ENCODE peak calls at places on chromosomes 11 and 22, in five cellular contexts. X is heart right ventricle, N is aorta, J is cardiac muscle cell, O is body of pancreas. T is an unnamed sample.

GRCh38 chr11:130762342-130763037 is 153.8 kb downstream of the SNX19 start:
- DNase-seq in X (no peak), N (no peak), J (no peak), O (peak; percentile 84), T (no peak)

GRCh38 chr11:19992162-19992561 is 168.1 kb downstream of the DBX1 start:
- DNase-seq in X (no peak), N (no peak), J (no peak), O (no peak), T (no peak)

GRCh38 chr11:112523917-112524316 is 263.3 kb upstream of the PLET1 start:
- DNase-seq in X (no peak), N (no peak), J (no peak), O (no peak), T (no peak)

GRCh38 chr11:113778111-113778910 is 1.3 kb upstream of the CLDN25 start:
- DNase-seq in X (no peak), N (peak; percentile 53), J (peak; percentile 12), O (peak; percentile 66), T (peak; percentile 49)

GRCh38 chr11:57527056-57527631 is 3.4 kb downstream of the TIMM10 start:
- DNase-seq in X (peak; percentile 67), N (peak; percentile 72), J (peak; percentile 72), O (peak; percentile 90), T (peak; percentile 69)

GRCh38 chr11:83061883-83062282 is 9.8 kb downstream of the RAB30 start:
- DNase-seq in X (no peak), N (no peak), J (no peak), O (no peak), T (no peak)

GRCh38 chr11:122075016-122075415 is 41.0 kb downstream of the BLID start:
- DNase-seq in X (no peak), N (no peak), J (no peak), O (no peak), T (no peak)

GRCh38 chr11:125874556-125875124 is 12.8 kb upstream of the HYLS1 start:
- DNase-seq in X (no peak), N (peak; percentile 59), J (peak; percentile 88), O (peak; percentile 65), T (peak; percentile 66)

GRCh38 chr11:96102664-96103068 is 178.8 kb upstream of the MTMR2 start:
- DNase-seq in X (no peak), N (no peak), J (peak; percentile 66), O (no peak), T (no peak)

DNA sequence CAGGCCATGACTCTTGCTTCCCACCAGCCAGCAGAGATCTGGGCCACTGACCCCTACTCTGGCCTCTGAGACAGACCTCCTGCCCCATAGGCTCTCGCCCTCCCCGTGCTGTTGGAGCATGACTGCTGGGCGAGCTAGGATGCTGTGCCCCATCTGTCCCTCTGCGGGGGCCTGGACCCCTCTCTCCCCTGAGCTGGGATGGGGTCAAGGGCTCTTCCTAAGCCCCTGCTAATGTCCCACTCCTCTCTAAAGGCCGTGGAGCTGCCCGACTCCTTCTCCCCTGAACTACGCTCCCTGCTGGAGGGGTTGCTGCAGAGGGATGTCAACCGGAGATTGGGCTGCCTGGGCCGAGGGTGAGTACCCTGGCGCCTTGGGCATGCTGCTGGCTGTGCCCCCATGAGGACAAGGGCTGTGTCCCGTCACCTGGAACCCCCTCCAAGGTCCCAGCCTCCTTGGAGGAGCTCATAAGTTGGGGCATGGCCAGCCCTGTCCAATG is 6.2 kb upstream of the ANKRD13D start:
- DNase-seq in X (peak; percentile 10), N (peak; percentile 55), J (no peak), O (no peak), T (no peak)
- H3K27ac ChIP-seq in X (no peak overlapping the region), N (no peak overlapping the region), J (no peak overlapping the region), O (peak overlapping the region; percentile 1), T (peak overlapping the region; percentile 22)

DNA sequence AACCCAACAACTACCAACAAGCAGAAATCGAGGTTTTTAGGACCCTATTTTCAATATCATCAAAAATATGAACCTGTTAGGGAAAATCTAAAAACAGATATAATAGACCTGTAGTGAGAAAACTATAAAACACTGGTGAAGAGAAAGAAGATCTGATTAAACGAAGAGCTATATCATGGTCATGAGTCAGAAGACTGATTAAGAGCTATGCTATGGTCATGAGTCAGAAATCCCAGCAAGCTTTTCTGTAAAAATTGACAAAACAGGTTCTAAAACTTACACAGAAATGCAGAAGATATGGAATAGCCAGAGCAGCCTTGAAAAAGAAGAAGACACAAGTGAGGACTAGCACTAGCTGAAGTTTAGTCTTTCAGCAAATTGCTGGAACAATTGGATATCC is 345.0 kb downstream of the TBC1D22A start:
- DNase-seq in X (no peak), N (no peak), J (peak; percentile 68), O (no peak), T (no peak)
- H3K36me3 ChIP-seq in X (no peaks in the 10 kb centered on the region), N (no peaks in the 10 kb centered on the region), J (no peaks in the 10 kb centered on the region), O (no peaks in the 10 kb centered on the region), T (no peaks in the 10 kb centered on the region)

GRCh38 chr11:3231550-3231850 is 717 bp downstream of the MRGPRE start:
- DNase-seq in X (no peak), N (no peak), J (no peak), O (no peak), T (no peak)

GRCh38 chr11:3237119-3237518 is 4.9 kb upstream of the MRGPRE start:
- DNase-seq in X (no peak), N (no peak), J (no peak), O (no peak), T (no peak)

GRCh38 chr11:3232956-3233355 is 739 bp upstream of the MRGPRE start:
- DNase-seq in X (no peak), N (peak; percentile 38), J (no peak), O (no peak), T (no peak)

GRCh38 chr11:3231851-3232744 is at the start of gene MRGPRE:
- DNase-seq in X (no peak), N (peak; percentile 54), J (no peak), O (peak; percentile 40), T (peak; percentile 7)

GRCh38 chr11:3234846-3235245 is 2.6 kb upstream of the MRGPRE start:
- DNase-seq in X (no peak), N (no peak), J (no peak), O (no peak), T (no peak)
- H3K27me3 ChIP-seq in X (peaks cover 14% of the 10 kb centered on the region), N (no peaks in the 10 kb centered on the region), J (no peaks in the 10 kb centered on the region), O (no peaks in the 10 kb centered on the region), T (peaks cover 3% of the 10 kb centered on the region)

GRCh38 chr11:60059052-60059451 is 2.6 kb downstream of the MS4A3 start:
- DNase-seq in X (no peak), N (no peak), J (no peak), O (no peak), T (no peak)
- H3K27ac ChIP-seq in X (no peak overlapping the region), N (no peak overlapping the region), J (no peak overlapping the region), O (no peak overlapping the region), T (no peak overlapping the region)

DNA sequence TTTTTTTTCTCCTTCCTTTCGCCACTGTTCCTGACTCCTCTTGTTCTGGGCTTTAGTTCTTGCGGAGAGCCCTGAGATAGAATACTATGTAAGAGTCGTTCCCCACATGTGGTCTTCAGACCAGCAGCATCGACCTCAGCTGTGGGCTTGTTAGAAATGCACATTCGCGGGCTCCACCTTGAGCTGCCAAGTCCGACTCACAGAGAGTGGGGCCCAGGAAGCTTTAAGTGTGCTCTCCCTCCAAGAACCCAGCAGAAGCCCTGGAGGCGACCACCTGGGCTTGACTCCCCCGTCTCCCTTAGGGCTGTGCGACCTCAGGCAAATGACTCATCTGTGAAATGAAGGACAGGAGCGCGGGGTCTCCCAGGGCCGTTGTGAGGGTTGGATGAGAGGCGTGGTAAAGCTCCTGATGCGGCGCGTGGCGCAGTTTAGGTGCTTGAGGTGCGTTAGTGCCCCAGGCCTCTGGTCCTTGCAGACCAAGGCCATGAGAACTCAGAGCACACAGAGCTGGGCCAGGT is 18.8 kb downstream of the SAMM50 start:
- DNase-seq in X (no peak), N (no peak), J (no peak), O (no peak), T (no peak)
- H3K36me3 ChIP-seq in X (no peaks in the 10 kb centered on the region), N (peaks cover 5% of the 10 kb centered on the region), J (peaks cover 44% of the 10 kb centered on the region), O (no peaks in the 10 kb centered on the region), T (peaks cover 28% of the 10 kb centered on the region)

GRCh38 chr11:120028181-120028935 is 109.6 kb downstream of the TRIM29 start:
- DNase-seq in X (no peak), N (no peak), J (no peak), O (no peak), T (no peak)
- H3K27me3 ChIP-seq in X (peaks cover 28% of the 10 kb centered on the region), N (no peaks in the 10 kb centered on the region), J (no peaks in the 10 kb centered on the region), O (no peaks in the 10 kb centered on the region), T (no peaks in the 10 kb centered on the region)

DNA sequence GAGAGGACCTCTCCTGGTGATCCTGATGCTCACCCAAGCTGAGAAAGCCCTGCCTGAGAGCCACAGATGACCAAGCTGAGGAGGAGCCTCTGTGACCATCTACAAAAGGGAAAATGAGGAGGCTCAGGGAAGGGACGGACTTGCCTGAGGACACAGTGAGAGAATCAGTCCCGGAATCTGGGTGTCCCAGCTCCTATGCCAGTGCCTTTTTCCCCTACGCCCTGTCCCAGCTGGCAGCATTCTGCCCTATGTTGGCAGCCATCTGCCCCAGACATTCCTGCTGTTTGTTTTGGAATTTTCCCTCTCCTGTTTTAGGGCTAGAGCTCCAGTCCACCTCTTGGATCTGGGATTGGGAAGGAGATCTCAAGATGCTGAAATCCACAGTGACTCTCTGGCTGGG is 54.6 kb downstream of the C11orf58 start:
- DNase-seq in X (no peak), N (no peak), J (no peak), O (no peak), T (no peak)
- H3K27ac ChIP-seq in X (no peak overlapping the region), N (peak overlapping the region; percentile 72), J (no peak overlapping the region), O (no peak overlapping the region), T (no peak overlapping the region)

GRCh38 chr11:1479006-1479677 is 7.4 kb downstream of the MOB2 start:
- DNase-seq in X (peak; percentile 18), N (peak; percentile 42), J (no peak), O (peak; percentile 35), T (no peak)

GRCh38 chr11:1479678-1480118 is 6.9 kb downstream of the MOB2 start:
- DNase-seq in X (no peak), N (peak; percentile 32), J (no peak), O (peak; percentile 4), T (no peak)

GRCh38 chr11:1478544-1478943 is 8.0 kb downstream of the MOB2 start:
- DNase-seq in X (peak; percentile 24), N (peak; percentile 50), J (no peak), O (peak; percentile 7), T (no peak)

GRCh38 chr11:1476946-1477736 is 9.4 kb downstream of the MOB2 start:
- DNase-seq in X (no peak), N (peak; percentile 17), J (no peak), O (peak; percentile 4), T (no peak)

DNA sequence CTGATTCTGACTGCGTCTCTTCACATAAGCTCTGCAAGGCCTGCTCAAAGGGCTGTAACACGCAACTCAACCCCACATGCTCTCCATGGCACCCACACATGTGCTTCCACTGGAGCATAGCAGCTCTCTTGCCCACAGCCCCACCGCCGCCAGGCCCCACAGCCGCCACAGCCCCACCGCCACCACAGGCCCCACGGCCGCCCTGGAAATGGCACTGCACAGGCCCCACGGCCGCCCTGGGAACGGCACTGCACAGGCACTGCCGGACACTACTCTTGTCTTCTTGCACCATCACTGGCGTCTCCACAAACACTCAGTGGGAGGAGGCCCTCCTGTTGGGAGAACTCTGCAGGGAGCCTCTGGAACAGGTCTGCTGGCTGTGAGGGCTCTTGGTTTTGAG is 8.6 kb downstream of the MOB2 start:
- DNase-seq in X (peak; percentile 11), N (peak; percentile 21), J (no peak), O (peak; percentile 3), T (no peak)
- H3K36me3 ChIP-seq in X (peaks cover 11% of the 10 kb centered on the region), N (no peaks in the 10 kb centered on the region), J (no peaks in the 10 kb centered on the region), O (no peaks in the 10 kb centered on the region), T (peaks cover 22% of the 10 kb centered on the region)

T was measured in small intestine.